ENCODE peak calls at places on chromosomes 4 and X, in eight cellular contexts. One of them, this sample, is unnamed. For H3K36me3, the result is how much of the 10 kb centered on the place peaks cover.

GRCh38 chr4:151431728-151432127 is 22.8 kb downstream of the FHIP1A start:
- DNase-seq in endodermal cell: no peak
- DNase-seq in H7: no peak
- DNase-seq in heart right ventricle: no peak
- DNase-seq in brain microvascular endothelial cell: no peak
- DNase-seq in fibroblast of lung: no peak
- DNase-seq in CD8-positive, alpha-beta memory T cell: no peak
- DNase-seq in endothelial cell of umbilical vein: no peak
- DNase-seq in this sample: no peak

GRCh38 chr4:1198070-1198844 is 25.9 kb upstream of the SPON2 start:
- DNase-seq in endothelial cell of umbilical vein: no peak
- DNase-seq in brain microvascular endothelial cell: no peak
- DNase-seq in CD8-positive, alpha-beta memory T cell: no peak
- DNase-seq in endodermal cell: no peak
- DNase-seq in fibroblast of lung: no peak
- DNase-seq in H7: peak
- DNase-seq in heart right ventricle: peak
- DNase-seq in this sample: no peak

GRCh38 chrX:119402588-119402987 is 3.5 kb downstream of the SLC25A43 start:
- DNase-seq in CD8-positive, alpha-beta memory T cell: no peak
- DNase-seq in brain microvascular endothelial cell: no peak
- DNase-seq in endothelial cell of umbilical vein: no peak
- DNase-seq in heart right ventricle: no peak
- DNase-seq in fibroblast of lung: no peak
- DNase-seq in H7: no peak
- DNase-seq in endodermal cell: no peak
- DNase-seq in this sample: no peak

GRCh38 chr4:88843067-88843723 is 145.6 kb upstream of the NAP1L5 start:
- DNase-seq in endothelial cell of umbilical vein: peak
- DNase-seq in endodermal cell: no peak
- DNase-seq in fibroblast of lung: peak
- DNase-seq in H7: no peak
- DNase-seq in brain microvascular endothelial cell: no peak
- DNase-seq in CD8-positive, alpha-beta memory T cell: no peak
- DNase-seq in heart right ventricle: no peak
- DNase-seq in this sample: no peak

GRCh38 chr4:173573286-173573685 is 43.3 kb upstream of the HAND2 start:
- DNase-seq in H7: no peak
- DNase-seq in brain microvascular endothelial cell: no peak
- DNase-seq in heart right ventricle: no peak
- DNase-seq in endodermal cell: no peak
- DNase-seq in CD8-positive, alpha-beta memory T cell: no peak
- DNase-seq in fibroblast of lung: no peak
- DNase-seq in endothelial cell of umbilical vein: no peak
- DNase-seq in this sample: no peak

GRCh38 chr4:22668702-22669101 is 24.0 kb upstream of the GBA3 start:
- DNase-seq in endodermal cell: no peak
- DNase-seq in heart right ventricle: no peak
- DNase-seq in H7: no peak
- DNase-seq in fibroblast of lung: no peak
- DNase-seq in CD8-positive, alpha-beta memory T cell: no peak
- DNase-seq in endothelial cell of umbilical vein: no peak
- DNase-seq in brain microvascular endothelial cell: no peak
- DNase-seq in this sample: no peak

GRCh38 chrX:107562482-107562881 is 65.8 kb upstream of the PRPS1 start:
- DNase-seq in endothelial cell of umbilical vein: no peak
- DNase-seq in heart right ventricle: no peak
- DNase-seq in CD8-positive, alpha-beta memory T cell: no peak
- DNase-seq in fibroblast of lung: peak
- DNase-seq in brain microvascular endothelial cell: peak
- DNase-seq in endodermal cell: peak
- DNase-seq in H7: no peak
- DNase-seq in this sample: no peak

GRCh38 chr4:34181891-34182290 is 2062.4 kb downstream of the ARAP2 start:
- DNase-seq in CD8-positive, alpha-beta memory T cell: no peak
- DNase-seq in endodermal cell: no peak
- DNase-seq in endothelial cell of umbilical vein: no peak
- DNase-seq in fibroblast of lung: peak
- DNase-seq in H7: no peak
- DNase-seq in brain microvascular endothelial cell: no peak
- DNase-seq in heart right ventricle: no peak
- DNase-seq in this sample: no peak

GRCh38 chr4:77092832-77093800 is 17.3 kb upstream of the CCNI start:
- DNase-seq in fibroblast of lung: no peak
- DNase-seq in CD8-positive, alpha-beta memory T cell: no peak
- DNase-seq in endodermal cell: no peak
- DNase-seq in heart right ventricle: no peak
- DNase-seq in H7: no peak
- DNase-seq in endothelial cell of umbilical vein: peak
- DNase-seq in brain microvascular endothelial cell: peak
- DNase-seq in this sample: no peak

GRCh38 chr4:114497116-114497515 is 101.5 kb upstream of the UGT8 start:
- DNase-seq in heart right ventricle: no peak
- DNase-seq in H7: no peak
- DNase-seq in endodermal cell: no peak
- DNase-seq in brain microvascular endothelial cell: no peak
- DNase-seq in CD8-positive, alpha-beta memory T cell: no peak
- DNase-seq in endothelial cell of umbilical vein: no peak
- DNase-seq in fibroblast of lung: no peak
- DNase-seq in this sample: no peak

GRCh38 chrX:101408530-101408836 is 461 bp downstream of the HNRNPH2 start:
- DNase-seq in heart right ventricle: no peak
- DNase-seq in fibroblast of lung: no peak
- DNase-seq in endodermal cell: no peak
- DNase-seq in CD8-positive, alpha-beta memory T cell: no peak
- DNase-seq in brain microvascular endothelial cell: no peak
- DNase-seq in endothelial cell of umbilical vein: no peak
- DNase-seq in H7: no peak
- DNase-seq in this sample: no peak

GRCh38 chrX:101407748-101408529 is at the start of the genes GLA and HNRNPH2:
- DNase-seq in CD8-positive, alpha-beta memory T cell: peak
- DNase-seq in brain microvascular endothelial cell: peak
- DNase-seq in fibroblast of lung: peak
- DNase-seq in endothelial cell of umbilical vein: peak
- DNase-seq in H7: peak
- DNase-seq in heart right ventricle: peak
- DNase-seq in endodermal cell: peak
- DNase-seq in this sample: peak

GRCh38 chrX:101407167-101407747 is 468 bp downstream of the GLA start:
- DNase-seq in endothelial cell of umbilical vein: no peak
- DNase-seq in CD8-positive, alpha-beta memory T cell: no peak
- DNase-seq in H7: no peak
- DNase-seq in fibroblast of lung: no peak
- DNase-seq in heart right ventricle: no peak
- DNase-seq in brain microvascular endothelial cell: no peak
- DNase-seq in endodermal cell: peak
- DNase-seq in this sample: no peak

GRCh38 chrX:101410461-101410860 is 2.4 kb downstream of the HNRNPH2 start:
- DNase-seq in endothelial cell of umbilical vein: no peak
- DNase-seq in fibroblast of lung: no peak
- DNase-seq in H7: no peak
- DNase-seq in CD8-positive, alpha-beta memory T cell: no peak
- DNase-seq in heart right ventricle: no peak
- DNase-seq in brain microvascular endothelial cell: no peak
- DNase-seq in endodermal cell: no peak
- DNase-seq in this sample: no peak

DNA sequence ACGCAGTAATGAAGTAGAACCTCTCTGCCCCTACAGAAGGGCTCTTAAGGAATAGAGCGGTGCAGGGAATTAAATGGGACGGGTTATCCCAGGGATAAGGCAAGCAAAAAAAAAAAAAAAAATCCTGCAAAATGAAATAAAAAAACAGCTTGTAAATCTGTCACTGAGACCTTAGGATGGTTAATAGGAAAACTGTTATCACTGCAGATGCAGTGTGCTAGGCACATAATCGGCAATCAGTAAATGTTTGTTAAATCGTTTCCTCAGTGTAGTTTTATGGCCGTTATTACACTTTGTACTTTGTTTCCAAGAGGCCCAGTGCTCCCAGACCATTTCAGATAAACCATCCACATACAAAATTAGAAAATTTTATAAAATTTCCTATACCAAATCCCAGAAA is 1.0 kb downstream of the HNRNPH2 start:
- DNase-seq in H7: no peak
- DNase-seq in CD8-positive, alpha-beta memory T cell: no peak
- DNase-seq in endodermal cell: no peak
- DNase-seq in endothelial cell of umbilical vein: no peak
- DNase-seq in heart right ventricle: no peak
- DNase-seq in fibroblast of lung: no peak
- DNase-seq in brain microvascular endothelial cell: no peak
- DNase-seq in this sample: no peak
- H3K4me3 ChIP-seq in H7: peak
- H3K4me3 ChIP-seq in CD8-positive, alpha-beta memory T cell: peak
- H3K4me3 ChIP-seq in endodermal cell: peak
- H3K4me3 ChIP-seq in endothelial cell of umbilical vein: peak
- H3K4me3 ChIP-seq in heart right ventricle: peak
- H3K4me3 ChIP-seq in fibroblast of lung: peak
- H3K4me3 ChIP-seq in brain microvascular endothelial cell: peak
- H3K4me3 ChIP-seq in this sample: peak

DNA sequence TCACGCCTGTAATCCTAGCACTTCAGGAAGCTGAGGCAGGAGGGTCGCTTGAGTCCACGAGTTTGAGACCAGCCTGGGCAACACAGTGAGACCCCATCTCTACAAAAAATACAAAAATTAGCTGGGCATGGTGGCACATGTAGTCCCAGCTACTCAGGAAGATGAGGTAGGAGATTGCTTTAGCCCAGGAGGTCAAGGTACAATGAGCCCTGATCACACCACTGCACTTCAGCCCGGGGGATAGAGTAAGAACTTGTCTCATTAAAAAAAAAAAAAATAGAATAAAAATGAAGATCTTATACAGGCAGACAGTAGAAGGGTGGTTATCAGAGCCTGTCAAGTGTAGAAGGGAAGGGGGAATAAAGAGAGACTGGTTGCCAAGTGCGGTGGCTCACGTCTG is 116.9 kb downstream of the PDS5A start:
- DNase-seq in endothelial cell of umbilical vein: no peak
- DNase-seq in fibroblast of lung: no peak
- DNase-seq in heart right ventricle: no peak
- DNase-seq in endodermal cell: no peak
- DNase-seq in CD8-positive, alpha-beta memory T cell: no peak
- DNase-seq in H7: no peak
- DNase-seq in brain microvascular endothelial cell: no peak
- DNase-seq in this sample: no peak
- H3K36me3 ChIP-seq in endothelial cell of umbilical vein: under half
- H3K36me3 ChIP-seq in fibroblast of lung: under half
- H3K36me3 ChIP-seq in heart right ventricle: under half
- H3K36me3 ChIP-seq in endodermal cell: half or more
- H3K36me3 ChIP-seq in CD8-positive, alpha-beta memory T cell: under half
- H3K36me3 ChIP-seq in H7: under half
- H3K36me3 ChIP-seq in brain microvascular endothelial cell: under half
- H3K36me3 ChIP-seq in this sample: under half

DNA sequence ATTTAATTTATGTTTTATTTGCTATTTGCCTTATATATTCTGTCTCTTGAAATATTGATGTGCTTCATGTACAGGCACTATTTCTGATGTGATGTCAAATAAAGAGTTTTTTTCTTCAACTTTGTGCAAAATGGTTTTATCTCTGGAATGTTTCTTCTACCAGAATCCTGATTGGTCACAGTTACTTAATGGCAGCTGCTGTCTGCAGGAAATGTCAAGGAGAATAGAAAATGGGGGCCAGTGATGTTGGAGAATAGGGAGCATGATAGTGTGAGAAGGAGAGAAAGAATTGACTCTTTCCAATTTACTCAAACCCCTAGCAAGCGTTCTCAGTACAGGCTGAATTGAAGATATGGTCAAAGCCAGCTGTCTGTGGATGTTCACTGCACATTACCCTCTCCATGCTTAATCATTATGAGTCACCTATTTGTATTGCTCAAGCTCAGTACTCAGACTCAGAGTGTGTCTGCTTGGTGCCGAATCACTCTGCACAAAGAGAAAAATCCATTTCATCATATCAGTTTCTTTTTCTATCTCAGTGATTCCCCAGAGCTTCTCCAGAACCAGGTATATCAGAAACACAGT is 57.8 kb upstream of the FAM47B start:
- DNase-seq in endothelial cell of umbilical vein: peak
- DNase-seq in H7: no peak
- DNase-seq in brain microvascular endothelial cell: peak
- DNase-seq in endodermal cell: no peak
- DNase-seq in CD8-positive, alpha-beta memory T cell: no peak
- DNase-seq in fibroblast of lung: peak
- DNase-seq in heart right ventricle: no peak
- DNase-seq in this sample: no peak
- H3K4me3 ChIP-seq in endothelial cell of umbilical vein: no peak
- H3K4me3 ChIP-seq in H7: no peak
- H3K4me3 ChIP-seq in brain microvascular endothelial cell: no peak
- H3K4me3 ChIP-seq in endodermal cell: no peak
- H3K4me3 ChIP-seq in CD8-positive, alpha-beta memory T cell: no peak
- H3K4me3 ChIP-seq in fibroblast of lung: no peak
- H3K4me3 ChIP-seq in heart right ventricle: no peak
- H3K4me3 ChIP-seq in this sample: no peak

GRCh38 chr4:38131371-38132139 is 171.4 kb downstream of the PTTG2 start:
- DNase-seq in endodermal cell: peak
- DNase-seq in H7: peak
- DNase-seq in CD8-positive, alpha-beta memory T cell: peak
- DNase-seq in endothelial cell of umbilical vein: peak
- DNase-seq in heart right ventricle: no peak
- DNase-seq in brain microvascular endothelial cell: peak
- DNase-seq in fibroblast of lung: no peak
- DNase-seq in this sample: peak
- H3K36me3 ChIP-seq in endodermal cell: under half
- H3K36me3 ChIP-seq in H7: under half
- H3K36me3 ChIP-seq in CD8-positive, alpha-beta memory T cell: under half
- H3K36me3 ChIP-seq in endothelial cell of umbilical vein: under half
- H3K36me3 ChIP-seq in heart right ventricle: under half
- H3K36me3 ChIP-seq in brain microvascular endothelial cell: under half
- H3K36me3 ChIP-seq in fibroblast of lung: under half
- H3K36me3 ChIP-seq in this sample: under half

DNA sequence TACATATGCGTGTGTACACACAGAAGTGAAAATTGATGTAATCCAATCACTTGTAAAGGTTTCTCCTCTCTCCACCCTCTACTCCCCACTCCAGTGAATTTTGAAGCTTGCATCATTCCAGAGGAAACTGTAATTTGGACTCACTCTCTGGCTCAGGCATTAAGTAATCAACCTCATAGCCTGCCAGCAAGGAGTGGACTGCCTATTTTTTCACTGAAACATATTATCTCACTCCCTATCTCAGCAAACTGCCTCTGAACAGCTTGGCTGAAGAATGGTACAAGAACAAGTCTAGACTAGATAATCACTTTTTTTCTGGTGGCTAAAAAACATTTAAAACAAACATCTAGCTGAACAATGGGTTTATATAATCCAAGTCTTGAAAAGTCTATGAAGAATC is 124.2 kb downstream of the C4orf51 start:
- DNase-seq in endodermal cell: no peak
- DNase-seq in heart right ventricle: peak
- DNase-seq in fibroblast of lung: peak
- DNase-seq in H7: no peak
- DNase-seq in CD8-positive, alpha-beta memory T cell: no peak
- DNase-seq in brain microvascular endothelial cell: peak
- DNase-seq in endothelial cell of umbilical vein: peak
- DNase-seq in this sample: no peak
- H3K4me3 ChIP-seq in endodermal cell: no peak
- H3K4me3 ChIP-seq in heart right ventricle: no peak
- H3K4me3 ChIP-seq in fibroblast of lung: no peak
- H3K4me3 ChIP-seq in H7: no peak
- H3K4me3 ChIP-seq in CD8-positive, alpha-beta memory T cell: no peak
- H3K4me3 ChIP-seq in brain microvascular endothelial cell: no peak
- H3K4me3 ChIP-seq in endothelial cell of umbilical vein: no peak
- H3K4me3 ChIP-seq in this sample: no peak